ENCODE peak calls at places on chromosomes 3 and 15, in six cellular contexts. M is fibroblast of the conjunctiva; V is activated CD4-positive, alpha-beta T cell treated with anti-CD3 and anti-CD28 coated beads for 24 hours; O is mesenchymal stem cell; N is activated gamma-delta T cell treated with Interleukin-2 at 50 U/mL for 16 hours; I is progenitor cell of endocrine pancreas. K is an unnamed sample.

GRCh38 chr3:57142335-57142734 is 22.8 kb downstream of the IL17RD start:
- DNase-seq in M (no peak), V (no peak), O (no peak), N (no peak), I (no peak), K (no peak)

GRCh38 chr3:126923895-126924294 is 59.0 kb upstream of the PLXNA1 start:
- DNase-seq in M (no peak), V (no peak), O (no peak), N (no peak), I (no peak), K (no peak)

GRCh38 chr3:194312743-194313281 is 38.3 kb downstream of the CPN2 start:
- DNase-seq in M (peak), V (no peak), O (peak), N (no peak), I (no peak), K (no peak)

GRCh38 chr15:77040673-77041072 is 30.2 kb downstream of the TSPAN3 start:
- DNase-seq in M (no peak), V (no peak), O (no peak), N (no peak), I (no peak), K (no peak)

GRCh38 chr3:177760803-177761202 is 563.5 kb upstream of the TBL1XR1 start:
- DNase-seq in M (no peak), V (no peak), O (no peak), N (no peak), I (no peak), K (no peak)

GRCh38 chr3:190645932-190646331 is 132.0 kb downstream of the IL1RAP start:
- DNase-seq in M (no peak), V (no peak), O (no peak), N (no peak), I (no peak), K (no peak)

GRCh38 chr3:186772886-186773417 is 10.4 kb upstream of the EIF4A2 start:
- DNase-seq in M (no peak), V (peak), O (no peak), N (peak), I (no peak), K (no peak)

GRCh38 chr15:100767002-100767825 is 112.4 kb upstream of the ALDH1A3 start:
- DNase-seq in M (no peak), V (no peak), O (no peak), N (no peak), I (no peak), K (no peak)

GRCh38 chr3:124770341-124771082 is 40.3 kb downstream of the UMPS start:
- DNase-seq in M (no peak), V (no peak), O (peak), N (no peak), I (no peak), K (no peak)

GRCh38 chr3:129715854-129716253 is 109.4 kb upstream of the PLXND1 start:
- DNase-seq in M (no peak), V (no peak), O (no peak), N (no peak), I (no peak), K (no peak)

GRCh38 chr3:27632431-27633223 is 89.5 kb downstream of the EOMES start:
- DNase-seq in M (peak), V (no peak), O (no peak), N (peak), I (no peak), K (no peak)

GRCh38 chr3:178618907-178619306 is 82.7 kb downstream of the KCNMB2 start:
- DNase-seq in M (no peak), V (no peak), O (no peak), N (no peak), I (no peak), K (no peak)

GRCh38 chr3:88742066-88742465 is 365.4 kb upstream of the EPHA3 start:
- DNase-seq in M (no peak), V (no peak), O (no peak), N (no peak), I (no peak), K (no peak)

GRCh38 chr3:55242921-55243320 is 244.2 kb downstream of the WNT5A start:
- DNase-seq in M (no peak), V (no peak), O (no peak), N (no peak), I (no peak), K (peak)

GRCh38 chr15:99566157-99566900 is 545 bp downstream of the MEF2A start:
- DNase-seq in M (no peak), V (no peak), O (peak), N (peak), I (peak), K (no peak)

GRCh38 chr3:94159062-94159726 is 96.3 kb downstream of the NSUN3 start:
- DNase-seq in M (peak), V (no peak), O (no peak), N (no peak), I (no peak), K (no peak)

GRCh38 chr15:83904107-83904720 is 250.3 kb downstream of the ADAMTSL3 start:
- DNase-seq in M (peak), V (no peak), O (peak), N (no peak), I (no peak), K (no peak)

GRCh38 chr3:14057701-14058100 is 67.0 kb downstream of the CHCHD4 start:
- DNase-seq in M (no peak), V (no peak), O (no peak), N (no peak), I (no peak), K (no peak)

GRCh38 chr3:197076446-197076845 is 46.8 kb upstream of the MELTF start:
- DNase-seq in M (no peak), V (no peak), O (no peak), N (no peak), I (no peak), K (no peak)

GRCh38 chr3:128173849-128174248 is 20.6 kb downstream of the EEFSEC start:
- DNase-seq in M (no peak), V (no peak), O (no peak), N (no peak), I (no peak), K (no peak)

GRCh38 chr3:160586679-160587078 is 21.3 kb upstream of the KPNA4 start:
- DNase-seq in M (no peak), V (no peak), O (no peak), N (no peak), I (no peak), K (no peak)

GRCh38 chr15:100291106-100291505 is 50.7 kb downstream of the ADAMTS17 start:
- DNase-seq in M (no peak), V (no peak), O (no peak), N (no peak), I (no peak), K (no peak)

GRCh38 chr3:122092460-122093165 is 37.5 kb downstream of the CD86 start:
- DNase-seq in M (no peak), V (peak), O (peak), N (no peak), I (no peak), K (no peak)